ENCODE peak calls at places on chromosomes 3 and 15, in nine cellular contexts. E is AG08396; L is activated CD8-positive, alpha-beta memory T cell treated with anti-CD3 and anti-CD28 coated beads for 4 hours; W is activated CD4-positive, alpha-beta T cell treated with anti-CD3 and anti-CD28 coated beads, Interleukin-2, amount 50 U/mL, for 24 hours; V is neural crest cell; M is astrocyte of the cerebellum; F is naive thymus-derived CD8-positive, alpha-beta T cell; Y is neural progenitor cell; S is NCI-H1048. N is an unnamed sample.
A peak's percentile ranks its signal among the peaks of the same experiment; 100 is the strongest.

GRCh38 chr3:73144276-73144675 is 82.8 kb downstream of the EBLN2 start:
- DNase-seq in E (no peak), L (no peak), W (no peak), V (no peak), M (no peak), F (no peak), Y (no peak), S (no peak), N (no peak)

GRCh38 chr3:87335931-87336330 is 59.5 kb upstream of the POU1F1 start:
- DNase-seq in E (no peak), L (no peak), W (no peak), V (no peak), M (no peak), F (no peak), Y (no peak), S (no peak), N (no peak)

GRCh38 chr15:92613841-92614240 is 41.7 kb downstream of the FAM174B start:
- DNase-seq in E (no peak), L (no peak), W (no peak), V (no peak), M (no peak), F (no peak), Y (no peak), S (no peak), N (no peak)

GRCh38 chr3:62013931-62014330 is 359.4 kb downstream of the FEZF2 start:
- DNase-seq in E (no peak), L (no peak), W (no peak), V (no peak), M (no peak), F (no peak), Y (peak; percentile 24), S (no peak), N (no peak)

GRCh38 chr15:52180196-52180835 is 10.9 kb downstream of the GNB5 start:
- DNase-seq in E (no peak), L (no peak), W (peak; percentile 5), V (no peak), M (no peak), F (peak; percentile 38), Y (peak; percentile 27), S (no peak), N (peak; percentile 53)

GRCh38 chr3:20104167-20104661 is 64.0 kb downstream of the KAT2B start:
- DNase-seq in E (no peak), L (no peak), W (peak; percentile 30), V (no peak), M (no peak), F (no peak), Y (no peak), S (no peak), N (no peak)

GRCh38 chr3:17333893-17334292 is 408.5 kb downstream of the TBC1D5 start:
- DNase-seq in E (no peak), L (no peak), W (no peak), V (no peak), M (no peak), F (no peak), Y (no peak), S (no peak), N (no peak)

GRCh38 chr3:187136936-187137335 is 2.4 kb downstream of the RPL39L start:
- DNase-seq in E (peak; percentile 23), L (no peak), W (no peak), V (no peak), M (no peak), F (no peak), Y (no peak), S (no peak), N (no peak)

GRCh38 chr3:30186741-30187219 is 419.6 kb upstream of the TGFBR2 start:
- DNase-seq in E (no peak), L (no peak), W (no peak), V (no peak), M (no peak), F (no peak), Y (no peak), S (no peak), N (no peak)

GRCh38 chr15:87021771-87022170 is 942.1 kb downstream of the AGBL1 start:
- DNase-seq in E (no peak), L (no peak), W (no peak), V (no peak), M (no peak), F (no peak), Y (no peak), S (no peak), N (no peak)

GRCh38 chr15:74006774-74007639 is 12.5 kb downstream of the PML start:
- DNase-seq in E (no peak), L (no peak), W (no peak), V (no peak), M (no peak), F (no peak), Y (no peak), S (no peak), N (no peak)

GRCh38 chr15:32736351-32737061 is 18.7 kb downstream of the GREM1 start:
- DNase-seq in E (no peak), L (no peak), W (no peak), V (no peak), M (no peak), F (no peak), Y (no peak), S (no peak), N (no peak)